ENCODE peak calls at places on chromosomes 5 and 9, in eight cellular contexts. Q, F, G, H, U, N, M and A are unnamed samples.

GRCh38 chr5:159639590-159639989 is 276.7 kb upstream of the ADRA1B start:
- DNase-seq in Q (no peak), F (no peak), G (no peak), H (no peak), U (no peak), N (no peak), M (no peak), A (no peak)

GRCh38 chr9:94014066-94014654 is 59.0 kb upstream of the BARX1 start:
- DNase-seq in Q (peak; percentile 59), F (no peak), G (no peak), H (no peak), U (no peak), N (peak; percentile 33), M (no peak), A (no peak)

GRCh38 chr5:7876867-7877266 is 7.9 kb downstream of the MTRR start:
- DNase-seq in Q (peak; percentile 83), F (no peak), G (peak; percentile 45), H (peak; percentile 62), U (no peak), N (no peak), M (peak; percentile 68), A (no peak)

GRCh38 chr9:105063665-105064247 is 135.8 kb upstream of the ABCA1 start:
- DNase-seq in Q (peak; percentile 97), F (no peak), G (peak; percentile 23), H (no peak), U (no peak), N (no peak), M (peak; percentile 76), A (no peak)

GRCh38 chr9:77764894-77765780 is 117.0 kb upstream of the GNA14 start:
- DNase-seq in Q (peak; percentile 65), F (no peak), G (no peak), H (no peak), U (no peak), N (no peak), M (peak; percentile 11), A (no peak)

GRCh38 chr9:29129763-29130162 is 1556.5 kb upstream of the C9orf72 start:
- DNase-seq in Q (no peak), F (no peak), G (no peak), H (no peak), U (no peak), N (no peak), M (no peak), A (no peak)

GRCh38 chr5:61578858-61579503 is 246.9 kb downstream of the ZSWIM6 start:
- DNase-seq in Q (no peak), F (no peak), G (no peak), H (no peak), U (no peak), N (no peak), M (no peak), A (no peak)

GRCh38 chr5:38613475-38613874 is 57.0 kb upstream of the LIFR start:
- DNase-seq in Q (no peak), F (no peak), G (no peak), H (no peak), U (no peak), N (no peak), M (no peak), A (no peak)

GRCh38 chr9:136750526-136750925 is 2.2 kb upstream of the LCN6 start:
- DNase-seq in Q (peak; percentile 34), F (no peak), G (no peak), H (no peak), U (no peak), N (no peak), M (no peak), A (no peak)

GRCh38 chr9:128049788-128050187 is 17.3 kb downstream of the NAIF1 start:
- DNase-seq in Q (no peak), F (no peak), G (no peak), H (no peak), U (no peak), N (no peak), M (no peak), A (no peak)

GRCh38 chr9:137077758-137078693 is 709 bp downstream of the UAP1L1 start:
- DNase-seq in Q (no peak), F (peak; percentile 71), G (peak; percentile 55), H (peak; percentile 83), U (no peak), N (no peak), M (no peak), A (no peak)

GRCh38 chr9:37582548-37583157 is 6.5 kb upstream of the FBXO10 start:
- DNase-seq in Q (peak; percentile 83), F (no peak), G (no peak), H (no peak), U (no peak), N (no peak), M (peak; percentile 39), A (no peak)

GRCh38 chr5:17157916-17158529 is 59.4 kb upstream of the BASP1 start:
- DNase-seq in Q (peak; percentile 96), F (no peak), G (no peak), H (no peak), U (no peak), N (no peak), M (no peak), A (no peak)

GRCh38 chr5:160064441-160064840 is 54.8 kb downstream of the PWWP2A start:
- DNase-seq in Q (no peak), F (no peak), G (no peak), H (no peak), U (no peak), N (no peak), M (no peak), A (no peak)

GRCh38 chr5:175824621-175825020 is 46.8 kb upstream of the CPLX2 start:
- DNase-seq in Q (no peak), F (no peak), G (no peak), H (no peak), U (no peak), N (no peak), M (no peak), A (no peak)

GRCh38 chr5:59275537-59276276 is 617.8 kb downstream of the PDE4D start:
- DNase-seq in Q (peak; percentile 81), F (no peak), G (no peak), H (no peak), U (no peak), N (no peak), M (peak; percentile 76), A (no peak)

GRCh38 chr5:132064738-132065331 is 4.4 kb downstream of the IL3 start:
- DNase-seq in Q (peak; percentile 58), F (peak; percentile 75), G (peak; percentile 94), H (peak; percentile 89), U (peak; percentile 52), N (peak; percentile 15), M (peak; percentile 79), A (peak; percentile 67)

GRCh38 chr5:14397717-14398116 is 183.9 kb upstream of the OTULINL start:
- DNase-seq in Q (peak; percentile 87), F (no peak), G (no peak), H (no peak), U (no peak), N (no peak), M (peak; percentile 78), A (no peak)

GRCh38 chr9:76580188-76580587 is 121.2 kb downstream of the GCNT1 start:
- DNase-seq in Q (no peak), F (no peak), G (no peak), H (no peak), U (no peak), N (no peak), M (no peak), A (no peak)

GRCh38 chr5:6837519-6838110 is 124.4 kb downstream of the TENT4A start:
- DNase-seq in Q (no peak), F (no peak), G (peak; percentile 68), H (peak; percentile 51), U (no peak), N (no peak), M (peak; percentile 39), A (no peak)

GRCh38 chr9:99411068-99411467 is 189.0 kb downstream of the SEC61B start:
- DNase-seq in Q (peak; percentile 17), F (no peak), G (no peak), H (no peak), U (no peak), N (no peak), M (peak; percentile 77), A (no peak)

GRCh38 chr5:69305512-69305911 is 27.1 kb downstream of the CCDC125 start:
- DNase-seq in Q (no peak), F (no peak), G (no peak), H (no peak), U (no peak), N (no peak), M (no peak), A (no peak)

GRCh38 chr9:136229096-136230065 is 16.2 kb downstream of the QSOX2 start:
- DNase-seq in Q (no peak), F (no peak), G (no peak), H (no peak), U (no peak), N (no peak), M (no peak), A (no peak)

GRCh38 chr5:72600401-72600981 is 93.3 kb upstream of the ZNF366 start:
- DNase-seq in Q (peak; percentile 83), F (no peak), G (no peak), H (no peak), U (no peak), N (no peak), M (peak; percentile 94), A (no peak)

GRCh38 chr9:93701494-93702218 is 125.3 kb downstream of the PHF2 start:
- DNase-seq in Q (no peak), F (no peak), G (no peak), H (peak; percentile 36), U (no peak), N (no peak), M (no peak), A (no peak)

GRCh38 chr9:87944687-87945086 is 26.9 kb downstream of the SPATA31C1 start:
- DNase-seq in Q (no peak), F (no peak), G (no peak), H (no peak), U (no peak), N (no peak), M (no peak), A (no peak)